ENCODE peak calls at places on chromosomes 3 and 15, in eight cellular contexts. T is HepG2, R is stomach, U is adrenal gland, O is heart left ventricle, V is Peyer's patch, B is A549, H is ovary. P is an unnamed sample.
A peak's percentile ranks its signal among the peaks of the same experiment; 100 is the strongest.

GRCh38 chr3:164416491-164417222 is 661.6 kb downstream of the SI start:
- DNase-seq in R (no peak), H (no peak), U (no peak), O (no peak), B (no peak), T (no peak), V (no peak), P (no peak)

GRCh38 chr3:12192655-12193484 is 34.2 kb upstream of the TIMP4 start:
- DNase-seq in B (no peak), O (no peak), V (no peak), T (no peak), U (no peak), H (no peak), R (no peak), P (no peak)

GRCh38 chr3:190883973-190884832 is 21.7 kb upstream of the GMNC start:
- DNase-seq in U (peak; percentile 42), V (no peak), T (peak; percentile 53), B (no peak), O (no peak), R (peak; percentile 36), H (peak; percentile 40), P (peak; percentile 9)

GRCh38 chr15:93321881-93322282 is 232.9 kb upstream of the RGMA start:
- DNase-seq in B (no peak), R (peak; percentile 59), O (no peak), T (peak; percentile 78), H (no peak), U (no peak), V (no peak), P (no peak)

GRCh38 chr15:69604050-69604378 is 151.4 kb downstream of the RPLP1 start:
- DNase-seq in B (no peak), O (no peak), T (peak; percentile 16), H (no peak), R (peak; percentile 75), U (no peak), V (no peak), P (no peak)

GRCh38 chr15:94021621-94022320 is 209.6 kb upstream of the MCTP2 start:
- DNase-seq in O (no peak), T (no peak), B (no peak), U (no peak), V (no peak), R (no peak), H (no peak), P (no peak)

GRCh38 chr3:190229632-190230424 is 92.4 kb downstream of the CLDN1 start:
- DNase-seq in H (no peak), T (peak; percentile 21), O (no peak), R (no peak), V (no peak), U (peak; percentile 19), B (peak; percentile 3), P (no peak)

GRCh38 chr3:175310046-175310445 is 450.9 kb downstream of the NAALADL2 start:
- DNase-seq in V (no peak), T (no peak), R (no peak), H (no peak), O (no peak), U (no peak), B (no peak), P (no peak)

GRCh38 chr3:182182531-182182968 is 470.8 kb downstream of the SOX2 start:
- DNase-seq in R (no peak), U (no peak), O (no peak), V (no peak), H (no peak), B (no peak), T (peak; percentile 7), P (no peak)

GRCh38 chr3:125115640-125116039 is 59.8 kb upstream of the HEG1 start:
- DNase-seq in B (no peak), R (no peak), O (no peak), H (peak; percentile 57), T (peak; percentile 8), V (no peak), U (no peak), P (no peak)

GRCh38 chr3:150761831-150762661 is 923 bp downstream of the SIAH2 start:
- DNase-seq in U (peak; percentile 74), T (peak; percentile 36), V (peak; percentile 73), B (peak; percentile 78), R (peak; percentile 64), H (peak; percentile 71), O (peak; percentile 72), P (peak; percentile 55)
- TF ChIP-seq POLR2A in U (peak; percentile 84), T (peak; percentile 35), V (peak; percentile 51), B (no peak), R (peak; percentile 30), H (peak; percentile 56), O (no peak), P (peak; percentile 18)

GRCh38 chr3:141877911-141878310 is 1.5 kb downstream of the ATP1B3 start:
- DNase-seq in O (no peak), V (no peak), H (no peak), U (no peak), R (no peak), T (no peak), B (peak; percentile 29), P (no peak)

GRCh38 chr3:141876891-141877561 is 583 bp downstream of the ATP1B3 start:
- DNase-seq in U (peak; percentile 71), O (peak; percentile 77), R (peak; percentile 61), V (peak; percentile 74), T (peak; percentile 33), B (no peak), H (peak; percentile 67), P (no peak)

GRCh38 chr3:141875374-141875892 is 1.0 kb upstream of the ATP1B3 start:
- DNase-seq in B (peak; percentile 86), V (peak; percentile 91), R (peak; percentile 86), T (peak; percentile 67), O (peak; percentile 90), H (peak; percentile 86), U (peak; percentile 78), P (peak; percentile 82)

GRCh38 chr3:141875893-141876380 is 506 bp upstream of the ATP1B3 start:
- DNase-seq in U (peak; percentile 55), O (peak; percentile 85), B (peak; percentile 27), T (no peak), R (peak; percentile 56), H (peak; percentile 79), V (peak; percentile 70), P (no peak)

DNA sequence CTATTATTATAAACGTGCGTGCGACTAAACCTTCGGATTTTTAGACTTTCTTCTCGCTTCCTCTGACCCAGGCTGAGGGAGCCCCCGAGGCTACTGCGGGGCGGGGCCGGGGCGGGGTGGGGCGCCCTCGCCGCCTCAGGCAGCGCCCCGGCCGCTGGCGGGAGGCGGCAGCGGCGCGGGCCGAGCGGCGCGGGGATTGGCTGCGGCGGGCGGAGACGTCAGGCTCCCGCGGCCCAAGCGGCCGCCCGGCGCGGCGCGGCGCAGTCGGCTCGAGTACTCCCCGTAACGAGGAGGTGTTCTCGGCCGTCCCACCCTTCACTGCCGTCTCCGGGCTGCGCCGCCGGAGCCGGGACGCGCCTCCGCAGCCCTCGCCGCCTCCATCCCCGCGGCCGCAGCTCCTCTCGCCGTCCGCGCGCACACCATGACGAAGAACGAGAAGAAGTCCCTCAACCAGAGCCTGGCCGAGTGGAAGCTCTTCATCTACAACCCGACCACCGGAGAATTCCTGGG is at the start of gene ATP1B3:
- DNase-seq in R (peak; percentile 89), V (peak; percentile 93), T (peak; percentile 60), U (peak; percentile 83), B (peak; percentile 71), H (peak; percentile 90), O (peak; percentile 93), P (peak; percentile 70)
- TF ChIP-seq POLR2A in R (peak; percentile 58), V (peak; percentile 91), T (peak; percentile 94), U (peak; percentile 98), B (peak; percentile 99), H (peak; percentile 86), O (peak; percentile 94), P (peak; percentile 99)

GRCh38 chr3:180600473-180600872 is 1.5 kb upstream of the TTC14 start:
- DNase-seq in H (no peak), U (no peak), T (no peak), R (no peak), V (no peak), O (no peak), B (no peak), P (no peak)

GRCh38 chr3:180601688-180602666 is at the start of gene TTC14:
- DNase-seq in U (peak; percentile 95), R (peak; percentile 86), T (peak; percentile 93), O (peak; percentile 97), B (peak; percentile 88), H (peak; percentile 95), V (peak; percentile 93), P (peak; percentile 93)
- TF ChIP-seq POLR2A in U (peak; percentile 23), R (no peak), T (peak; percentile 90), O (peak; percentile 61), B (peak; percentile 65), H (peak; percentile 34), V (peak; percentile 60), P (peak; percentile 74)

DNA sequence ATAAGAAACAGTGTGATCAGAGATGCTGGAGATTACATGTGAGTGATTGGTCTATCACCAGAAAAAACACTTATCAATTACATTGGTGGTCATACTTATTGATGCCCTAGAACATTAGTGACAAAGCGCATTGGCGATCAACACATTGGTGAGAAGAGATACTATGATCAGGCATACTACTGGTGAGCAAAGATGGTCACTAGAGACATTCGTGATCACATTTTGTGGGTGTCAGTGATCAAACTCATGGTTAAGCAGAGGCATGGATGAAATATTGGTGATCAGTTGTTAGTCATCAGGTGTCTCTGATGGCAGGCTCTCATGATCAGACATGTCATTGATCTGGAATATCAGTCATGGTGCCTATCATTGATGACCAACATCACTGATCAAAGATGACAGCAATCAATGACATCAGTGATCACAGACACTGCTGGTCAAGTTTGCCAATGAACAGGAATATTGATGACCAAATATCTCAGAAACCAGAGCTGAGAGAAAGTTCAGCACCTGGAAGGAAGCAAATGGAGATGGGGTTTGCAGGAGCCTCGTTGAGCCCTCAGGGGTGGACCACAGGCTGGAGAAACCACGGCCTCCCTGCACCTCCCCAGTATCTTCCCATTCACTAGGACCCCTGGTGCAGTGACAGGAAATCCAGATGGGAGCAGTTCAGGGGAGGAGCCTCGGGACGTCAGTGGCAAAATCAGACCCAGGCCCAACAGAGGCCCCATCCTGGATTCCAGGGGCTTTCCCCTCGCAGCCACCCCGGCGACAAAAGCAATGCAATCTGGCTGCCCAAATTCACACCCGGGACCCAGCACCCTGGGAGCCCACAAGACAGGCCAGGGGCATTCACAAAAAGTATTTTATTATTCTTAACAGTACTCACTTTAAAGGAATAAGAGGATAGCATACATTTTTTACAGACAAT is 12.2 kb upstream of the DNAJB8 start:
- DNase-seq in H (no peak), B (no peak), O (peak; percentile 35), U (no peak), V (no peak), R (no peak), T (no peak), P (no peak)
- TF ChIP-seq POLR2A in H (no peak), B (no peak), O (no peak), U (no peak), V (no peak), R (no peak), T (no peak), P (no peak)